ENCODE peak calls at places on chromosomes 4 and X, in four cellular contexts. One of them, this sample, is unnamed.

GRCh38 chr4:48603366-48604003 is 113.4 kb downstream of the ZAR1 start:
- DNase-seq in K562: no peak
- DNase-seq in GM12878: no peak
- DNase-seq in HL-60: no peak
- DNase-seq in this sample: no peak

GRCh38 chrX:37652053-37652452 is 33.5 kb upstream of the XK start:
- DNase-seq in K562: no peak
- DNase-seq in GM12878: no peak
- DNase-seq in HL-60: no peak
- DNase-seq in this sample: no peak

GRCh38 chrX:34546366-34546765 is 110.7 kb downstream of the TMEM47 start:
- DNase-seq in K562: no peak
- DNase-seq in GM12878: no peak
- DNase-seq in HL-60: no peak
- DNase-seq in this sample: no peak

GRCh38 chrX:71626576-71626975 is 8.3 kb upstream of the CXCR3 start:
- DNase-seq in K562: peak
- DNase-seq in GM12878: no peak
- DNase-seq in HL-60: no peak
- DNase-seq in this sample: no peak

GRCh38 chrX:100648601-100649417 is 4.8 kb downstream of the SRPX2 start:
- DNase-seq in K562: no peak
- DNase-seq in GM12878: no peak
- DNase-seq in HL-60: no peak
- DNase-seq in this sample: no peak

GRCh38 chr4:114807759-114808404 is 209.3 kb downstream of the UGT8 start:
- DNase-seq in K562: peak
- DNase-seq in GM12878: no peak
- DNase-seq in HL-60: peak
- DNase-seq in this sample: peak

GRCh38 chrX:19787305-19787704 is 100.1 kb downstream of the SH3KBP1 start:
- DNase-seq in K562: no peak
- DNase-seq in GM12878: no peak
- DNase-seq in HL-60: no peak
- DNase-seq in this sample: no peak

GRCh38 chr4:735583-735982 is 30.0 kb downstream of the PCGF3 start:
- DNase-seq in K562: no peak
- DNase-seq in GM12878: no peak
- DNase-seq in HL-60: no peak
- DNase-seq in this sample: no peak

GRCh38 chr4:125732682-125733081 is 417.9 kb downstream of the FAT4 start:
- DNase-seq in K562: no peak
- DNase-seq in GM12878: no peak
- DNase-seq in HL-60: no peak
- DNase-seq in this sample: no peak

GRCh38 chr4:125735107-125735506 is 420.4 kb downstream of the FAT4 start:
- DNase-seq in K562: no peak
- DNase-seq in GM12878: no peak
- DNase-seq in HL-60: no peak
- DNase-seq in this sample: no peak

GRCh38 chr4:125734504-125734903 is 419.7 kb downstream of the FAT4 start:
- DNase-seq in K562: no peak
- DNase-seq in GM12878: no peak
- DNase-seq in HL-60: no peak
- DNase-seq in this sample: no peak

GRCh38 chr4:125739760-125740159 is 425.0 kb downstream of the FAT4 start:
- DNase-seq in K562: no peak
- DNase-seq in GM12878: no peak
- DNase-seq in HL-60: no peak
- DNase-seq in this sample: no peak

DNA sequence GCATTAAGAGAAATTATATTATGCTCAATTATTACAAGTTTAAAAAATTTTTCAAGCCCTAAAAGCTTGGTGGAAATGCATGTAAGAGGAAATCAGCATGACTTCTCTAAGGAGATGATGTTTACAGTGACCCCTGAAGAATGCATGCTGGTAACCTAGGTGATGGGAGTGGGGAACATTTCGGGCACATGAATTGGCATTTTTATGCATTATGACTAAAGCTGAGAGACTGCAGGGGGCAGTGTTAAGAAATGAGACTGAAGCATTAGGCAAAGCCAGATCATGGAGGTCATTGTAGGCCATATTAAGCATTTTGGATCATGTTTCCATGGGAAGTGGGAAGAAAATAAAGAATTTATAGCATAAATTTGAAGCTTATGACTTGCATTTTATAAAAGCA is 421.3 kb downstream of the FAT4 start:
- DNase-seq in K562: no peak
- DNase-seq in GM12878: no peak
- DNase-seq in HL-60: no peak
- DNase-seq in this sample: no peak
- TF ChIP-seq SPI1 in K562: no peak
- TF ChIP-seq SPI1 in GM12878: no peak
- TF ChIP-seq SPI1 in HL-60: no peak
- TF ChIP-seq SPI1 in this sample: no peak

GRCh38 chr4:158462611-158463010 is 59.1 kb upstream of the RXFP1 start:
- DNase-seq in K562: no peak
- DNase-seq in GM12878: no peak
- DNase-seq in HL-60: no peak
- DNase-seq in this sample: no peak
- TF ChIP-seq SPI1 in K562: no peak
- TF ChIP-seq SPI1 in GM12878: no peak
- TF ChIP-seq SPI1 in HL-60: no peak
- TF ChIP-seq SPI1 in this sample: no peak

GRCh38 chrX:53280703-53281320 is 572 bp downstream of the IQSEC2 start:
- DNase-seq in K562: no peak
- DNase-seq in GM12878: no peak
- DNase-seq in HL-60: no peak
- DNase-seq in this sample: no peak
- TF ChIP-seq SPI1 in K562: no peak
- TF ChIP-seq SPI1 in GM12878: no peak
- TF ChIP-seq SPI1 in HL-60: no peak
- TF ChIP-seq SPI1 in this sample: no peak

DNA sequence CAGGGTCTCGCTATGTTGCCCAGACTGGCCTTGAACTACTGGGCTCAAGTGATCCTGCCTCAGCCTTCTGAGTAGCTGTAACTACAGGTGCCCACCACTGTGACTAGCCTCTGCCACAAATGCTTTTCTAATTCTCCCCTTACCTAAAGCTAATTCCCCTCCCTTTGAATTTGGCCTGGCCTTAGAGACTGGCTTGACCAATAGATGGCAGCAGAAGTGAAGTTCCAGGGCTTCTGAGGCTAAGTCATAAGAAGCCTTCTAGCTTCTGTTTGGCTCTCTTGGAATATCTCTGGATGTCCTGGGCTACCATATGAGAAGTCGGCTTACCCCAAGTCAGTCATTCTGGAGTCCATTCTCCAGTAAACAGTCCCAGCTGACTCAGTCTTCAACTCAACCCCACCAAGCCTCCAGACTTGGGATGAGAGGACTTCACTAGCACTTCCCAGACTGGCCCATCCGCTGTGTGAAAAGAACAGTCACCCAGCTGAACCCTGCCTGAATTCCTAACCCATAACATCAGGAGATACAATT is 61.0 kb downstream of the HPRT1 start:
- DNase-seq in K562: peak
- DNase-seq in GM12878: no peak
- DNase-seq in HL-60: peak
- DNase-seq in this sample: peak
- TF ChIP-seq SPI1 in K562: no peak
- TF ChIP-seq SPI1 in GM12878: no peak
- TF ChIP-seq SPI1 in HL-60: no peak
- TF ChIP-seq SPI1 in this sample: no peak

DNA sequence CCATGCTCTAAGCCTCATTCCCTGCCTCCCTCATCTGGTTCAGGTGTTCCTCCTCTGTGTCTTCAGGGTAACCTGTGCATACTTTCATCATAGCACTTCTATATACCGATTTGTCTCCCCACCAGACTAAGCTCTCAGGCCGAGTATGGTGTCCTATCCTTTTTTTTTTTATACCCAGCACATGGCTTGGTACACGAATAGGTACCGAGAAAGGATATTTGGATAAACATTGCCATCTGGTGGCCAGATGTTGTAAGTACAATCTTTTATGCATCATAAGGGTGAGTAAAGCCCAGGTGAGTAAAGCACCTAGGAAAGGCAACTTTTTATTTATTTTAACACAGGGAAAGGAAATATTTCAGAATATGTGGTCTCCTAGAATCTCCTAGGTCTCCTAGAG is 68.4 kb downstream of the MID2 start:
- DNase-seq in K562: peak
- DNase-seq in GM12878: peak
- DNase-seq in HL-60: peak
- DNase-seq in this sample: peak
- TF ChIP-seq SPI1 in K562: no peak
- TF ChIP-seq SPI1 in GM12878: no peak
- TF ChIP-seq SPI1 in HL-60: no peak
- TF ChIP-seq SPI1 in this sample: no peak

GRCh38 chr4:150695162-150695561 is 113.2 kb downstream of the MAB21L2 start:
- DNase-seq in K562: no peak
- DNase-seq in GM12878: no peak
- DNase-seq in HL-60: no peak
- DNase-seq in this sample: no peak
- TF ChIP-seq SPI1 in K562: no peak
- TF ChIP-seq SPI1 in GM12878: no peak
- TF ChIP-seq SPI1 in HL-60: no peak
- TF ChIP-seq SPI1 in this sample: no peak

GRCh38 chrX:2965965-2966364 is 36.8 kb upstream of the ARSD start:
- DNase-seq in K562: no peak
- DNase-seq in GM12878: no peak
- DNase-seq in HL-60: no peak
- DNase-seq in this sample: no peak
- TF ChIP-seq SPI1 in K562: no peak
- TF ChIP-seq SPI1 in GM12878: peak
- TF ChIP-seq SPI1 in HL-60: no peak
- TF ChIP-seq SPI1 in this sample: peak

GRCh38 chr4:8478371-8478770 is 37.8 kb downstream of the TRMT44 start:
- DNase-seq in K562: no peak
- DNase-seq in GM12878: no peak
- DNase-seq in HL-60: no peak
- DNase-seq in this sample: no peak
- TF ChIP-seq SPI1 in K562: no peak
- TF ChIP-seq SPI1 in GM12878: no peak
- TF ChIP-seq SPI1 in HL-60: no peak
- TF ChIP-seq SPI1 in this sample: no peak

GRCh38 chr4:173135241-173135847 is 33.3 kb upstream of the GALNT7 start:
- DNase-seq in K562: no peak
- DNase-seq in GM12878: no peak
- DNase-seq in HL-60: no peak
- DNase-seq in this sample: no peak
- TF ChIP-seq SPI1 in K562: no peak
- TF ChIP-seq SPI1 in GM12878: no peak
- TF ChIP-seq SPI1 in HL-60: no peak
- TF ChIP-seq SPI1 in this sample: no peak

DNA sequence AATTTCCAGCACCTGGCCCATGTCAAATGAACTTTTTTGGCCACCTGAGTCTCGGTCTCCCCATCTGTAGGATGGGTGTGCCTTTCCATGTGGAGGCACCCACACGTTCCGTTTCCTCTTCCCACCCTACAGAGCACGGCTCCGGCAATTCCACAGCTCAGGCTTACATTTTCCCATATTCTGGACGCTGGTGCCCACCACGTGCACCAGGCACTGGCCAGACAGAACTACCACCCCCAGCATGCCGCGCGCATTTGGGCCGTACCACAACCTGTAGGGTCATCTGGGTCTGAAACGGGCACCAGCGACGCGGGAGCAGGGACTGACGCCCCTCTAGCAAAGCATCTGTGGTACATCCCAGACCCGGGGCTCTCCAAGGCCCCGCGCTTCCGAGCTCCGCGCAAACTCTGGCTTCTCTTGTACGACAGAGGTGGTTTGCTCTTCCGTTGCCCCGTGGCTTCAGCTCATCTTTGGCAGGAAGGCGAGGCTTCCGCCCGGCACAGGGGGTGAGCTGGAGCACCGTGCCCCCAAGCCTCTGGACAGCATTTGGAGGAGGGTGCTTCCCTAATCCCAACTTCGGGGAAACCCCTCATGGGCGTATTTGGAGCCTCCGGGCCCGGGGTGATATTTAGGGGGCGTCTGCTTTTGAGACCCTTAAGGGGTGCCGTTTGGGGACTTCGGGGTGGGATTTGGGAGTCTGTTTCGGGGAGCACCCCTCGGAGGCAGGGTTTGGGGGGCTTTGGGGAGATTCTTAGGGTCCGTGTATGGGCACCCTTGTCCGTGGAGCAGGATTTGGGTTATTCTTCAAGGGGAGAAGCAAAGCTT is 3.0 kb upstream of the UBA1 start:
- DNase-seq in K562: peak
- DNase-seq in GM12878: peak
- DNase-seq in HL-60: peak
- DNase-seq in this sample: peak
- TF ChIP-seq SPI1 in K562: no peak
- TF ChIP-seq SPI1 in GM12878: peak
- TF ChIP-seq SPI1 in HL-60: no peak
- TF ChIP-seq SPI1 in this sample: no peak